ENCODE peak calls at places on chromosome 18, in four cellular contexts. One of them, this sample, is unnamed.

GRCh38 chr18:10101293-10101701 is 187.5 kb downstream of the VAPA start:
- DNase-seq in neural progenitor cell: peak; percentile 11
- DNase-seq in IMR-90: no peak
- DNase-seq in OCI-LY7: no peak
- DNase-seq in this sample: no peak

GRCh38 chr18:13455960-13456471 is 237.5 kb downstream of the LDLRAD4 start:
- DNase-seq in neural progenitor cell: no peak
- DNase-seq in IMR-90: no peak
- DNase-seq in OCI-LY7: peak; percentile 51
- DNase-seq in this sample: peak; percentile 80

GRCh38 chr18:53457068-53457467 is 767.4 kb downstream of the MBD2 start:
- DNase-seq in neural progenitor cell: no peak
- DNase-seq in IMR-90: no peak
- DNase-seq in OCI-LY7: no peak
- DNase-seq in this sample: no peak

GRCh38 chr18:65527879-65528633 is 222.8 kb upstream of the CDH7 start:
- DNase-seq in neural progenitor cell: no peak
- DNase-seq in IMR-90: no peak
- DNase-seq in OCI-LY7: no peak
- DNase-seq in this sample: no peak

GRCh38 chr18:79802298-79802697 is 4.6 kb downstream of the KCNG2 start:
- DNase-seq in neural progenitor cell: no peak
- DNase-seq in IMR-90: no peak
- DNase-seq in OCI-LY7: no peak
- DNase-seq in this sample: no peak

GRCh38 chr18:71784777-71785176 is 759.4 kb downstream of the CBLN2 start:
- DNase-seq in neural progenitor cell: no peak
- DNase-seq in IMR-90: no peak
- DNase-seq in OCI-LY7: peak; percentile 0
- DNase-seq in this sample: no peak

GRCh38 chr18:3453540-3454364 is 3.8 kb downstream of the TGIF1 start:
- DNase-seq in neural progenitor cell: peak; percentile 77
- DNase-seq in IMR-90: peak; percentile 98
- DNase-seq in OCI-LY7: peak; percentile 45
- DNase-seq in this sample: peak; percentile 37

GRCh38 chr18:12911928-12912703 is 28.1 kb upstream of the PTPN2 start:
- DNase-seq in neural progenitor cell: no peak
- DNase-seq in IMR-90: no peak
- DNase-seq in OCI-LY7: no peak
- DNase-seq in this sample: no peak

GRCh38 chr18:79912409-79912991 is 39.0 kb downstream of the SLC66A2 start:
- DNase-seq in neural progenitor cell: no peak
- DNase-seq in IMR-90: no peak
- DNase-seq in OCI-LY7: no peak
- DNase-seq in this sample: no peak

GRCh38 chr18:34153711-34154110 is 71.0 kb downstream of the NOL4 start:
- DNase-seq in neural progenitor cell: no peak
- DNase-seq in IMR-90: peak; percentile 16
- DNase-seq in OCI-LY7: peak; percentile 34
- DNase-seq in this sample: peak; percentile 60

GRCh38 chr18:35470440-35470839 is 27.3 kb downstream of the INO80C start:
- DNase-seq in neural progenitor cell: no peak
- DNase-seq in IMR-90: no peak
- DNase-seq in OCI-LY7: no peak
- DNase-seq in this sample: no peak

GRCh38 chr18:34592961-34593382 is 117.1 kb upstream of the DTNA start:
- DNase-seq in neural progenitor cell: peak; percentile 50
- DNase-seq in IMR-90: peak; percentile 59
- DNase-seq in OCI-LY7: no peak
- DNase-seq in this sample: no peak

GRCh38 chr18:26422472-26423162 is 125.7 kb downstream of the KCTD1 start:
- DNase-seq in neural progenitor cell: no peak
- DNase-seq in IMR-90: no peak
- DNase-seq in OCI-LY7: no peak
- DNase-seq in this sample: peak; percentile 51

GRCh38 chr18:69492861-69493260 is 92.2 kb downstream of the DOK6 start:
- DNase-seq in neural progenitor cell: no peak
- DNase-seq in IMR-90: no peak
- DNase-seq in OCI-LY7: no peak
- DNase-seq in this sample: no peak

GRCh38 chr18:39788395-39788794 is 2166.6 kb upstream of the PIK3C3 start:
- DNase-seq in neural progenitor cell: no peak
- DNase-seq in IMR-90: peak; percentile 18
- DNase-seq in OCI-LY7: no peak
- DNase-seq in this sample: no peak

DNA sequence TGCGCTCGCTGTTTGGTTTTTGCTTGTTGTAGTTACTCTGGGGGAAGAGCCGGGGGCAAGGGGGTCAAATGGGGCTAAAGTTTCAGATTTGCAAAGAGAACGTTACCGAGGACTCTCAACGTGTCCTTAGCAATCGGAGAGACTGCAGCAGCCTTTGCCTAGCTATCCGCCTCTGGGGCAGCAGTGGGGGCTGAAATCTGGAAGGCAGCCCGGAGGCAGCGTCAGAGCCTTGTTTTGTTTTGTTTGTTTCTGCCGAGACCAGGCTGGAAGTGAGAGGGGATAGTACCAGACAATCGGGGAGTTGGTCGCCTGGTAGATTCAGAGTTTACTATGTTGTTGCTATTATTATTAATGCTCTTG is 1.2 kb downstream of the CDH20 start:
- DNase-seq in neural progenitor cell: no peak
- DNase-seq in IMR-90: no peak
- DNase-seq in OCI-LY7: no peak
- DNase-seq in this sample: no peak
- H3K4me3 ChIP-seq in neural progenitor cell: peak overlapping the region; percentile 87
- H3K4me3 ChIP-seq in IMR-90: no peak overlapping the region
- H3K4me3 ChIP-seq in OCI-LY7: no peak overlapping the region
- H3K4me3 ChIP-seq in this sample: no peak overlapping the region

DNA sequence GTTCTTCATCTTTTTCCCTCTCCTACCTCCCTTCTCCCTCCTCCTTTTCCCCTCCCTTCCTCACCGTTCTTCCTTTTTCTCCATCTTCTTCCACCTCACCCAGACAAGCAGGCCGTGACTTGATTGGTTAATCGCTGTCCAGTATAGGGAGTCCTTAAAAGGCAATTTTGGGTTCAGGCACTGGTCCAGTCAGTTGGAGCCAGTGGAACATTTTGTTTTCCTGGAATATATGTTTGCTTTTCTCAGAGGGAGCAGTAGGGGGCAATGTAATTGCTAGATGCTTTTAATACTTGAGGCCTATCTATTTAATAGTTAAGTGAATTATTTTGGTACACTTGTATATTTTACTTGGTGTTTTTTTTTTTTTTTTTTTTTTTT is 15.0 kb downstream of the ELAC1 start:
- DNase-seq in neural progenitor cell: no peak
- DNase-seq in IMR-90: peak; percentile 10
- DNase-seq in OCI-LY7: no peak
- DNase-seq in this sample: no peak
- TF ChIP-seq CTCF in neural progenitor cell: no peak
- TF ChIP-seq CTCF in IMR-90: peak; percentile 34
- TF ChIP-seq CTCF in OCI-LY7: peak; percentile 42
- TF ChIP-seq CTCF in this sample: no peak

DNA sequence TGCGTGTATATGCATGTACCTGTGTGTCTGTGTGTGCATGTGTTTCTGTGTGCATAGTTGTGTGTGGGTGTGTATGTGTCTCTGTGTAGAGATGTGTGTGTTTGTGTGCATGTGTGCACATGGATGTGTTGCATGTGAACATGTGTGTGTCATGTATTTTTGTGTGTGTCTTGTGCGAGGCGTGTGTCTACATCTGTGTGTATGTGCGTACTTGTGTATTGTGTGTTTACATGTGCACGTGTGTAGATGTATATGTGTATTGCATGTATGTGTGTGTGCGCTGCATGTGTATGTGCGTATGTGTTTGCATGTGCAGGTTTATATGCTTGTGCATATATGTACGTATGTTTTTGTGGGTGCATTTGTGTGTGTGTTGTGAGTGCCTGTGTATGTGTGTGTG is 735.2 kb downstream of the GALR1 start:
- DNase-seq in neural progenitor cell: no peak
- DNase-seq in IMR-90: no peak
- DNase-seq in OCI-LY7: no peak
- DNase-seq in this sample: no peak
- H3K4me3 ChIP-seq in neural progenitor cell: no peak overlapping the region
- H3K4me3 ChIP-seq in IMR-90: no peak overlapping the region
- H3K4me3 ChIP-seq in OCI-LY7: no peak overlapping the region
- H3K4me3 ChIP-seq in this sample: no peak overlapping the region

GRCh38 chr18:63676526-63676925 is 14.8 kb upstream of the SERPINB3 start:
- DNase-seq in neural progenitor cell: peak; percentile 67
- DNase-seq in IMR-90: no peak
- DNase-seq in OCI-LY7: peak; percentile 2
- DNase-seq in this sample: peak; percentile 48
- TF ChIP-seq CTCF in neural progenitor cell: peak; percentile 58
- TF ChIP-seq CTCF in IMR-90: no peak
- TF ChIP-seq CTCF in OCI-LY7: peak; percentile 58
- TF ChIP-seq CTCF in this sample: peak; percentile 65

DNA sequence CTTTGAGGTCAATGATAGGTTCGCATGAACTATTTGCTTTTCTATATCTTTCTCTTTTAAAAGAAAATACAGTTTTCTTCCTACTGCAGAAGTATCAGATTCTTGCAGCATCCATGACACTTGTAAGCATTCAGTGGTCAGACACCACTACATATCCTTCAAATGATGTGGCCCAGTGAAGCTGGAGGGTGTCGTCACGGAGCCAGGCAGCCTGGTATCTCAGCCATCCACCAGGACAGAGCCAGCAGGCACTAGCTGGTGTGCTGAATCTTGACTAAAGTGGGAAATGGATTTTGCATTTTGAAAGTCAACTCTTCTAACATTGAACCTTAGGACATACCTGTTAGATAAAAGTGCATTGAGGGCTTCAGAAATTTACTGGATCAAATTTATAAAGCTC is 5.4 kb downstream of the KLHL14 start:
- DNase-seq in neural progenitor cell: no peak
- DNase-seq in IMR-90: no peak
- DNase-seq in OCI-LY7: no peak
- DNase-seq in this sample: no peak
- H3K4me3 ChIP-seq in neural progenitor cell: no peak overlapping the region
- H3K4me3 ChIP-seq in IMR-90: no peak overlapping the region
- H3K4me3 ChIP-seq in OCI-LY7: no peak overlapping the region
- H3K4me3 ChIP-seq in this sample: no peak overlapping the region

DNA sequence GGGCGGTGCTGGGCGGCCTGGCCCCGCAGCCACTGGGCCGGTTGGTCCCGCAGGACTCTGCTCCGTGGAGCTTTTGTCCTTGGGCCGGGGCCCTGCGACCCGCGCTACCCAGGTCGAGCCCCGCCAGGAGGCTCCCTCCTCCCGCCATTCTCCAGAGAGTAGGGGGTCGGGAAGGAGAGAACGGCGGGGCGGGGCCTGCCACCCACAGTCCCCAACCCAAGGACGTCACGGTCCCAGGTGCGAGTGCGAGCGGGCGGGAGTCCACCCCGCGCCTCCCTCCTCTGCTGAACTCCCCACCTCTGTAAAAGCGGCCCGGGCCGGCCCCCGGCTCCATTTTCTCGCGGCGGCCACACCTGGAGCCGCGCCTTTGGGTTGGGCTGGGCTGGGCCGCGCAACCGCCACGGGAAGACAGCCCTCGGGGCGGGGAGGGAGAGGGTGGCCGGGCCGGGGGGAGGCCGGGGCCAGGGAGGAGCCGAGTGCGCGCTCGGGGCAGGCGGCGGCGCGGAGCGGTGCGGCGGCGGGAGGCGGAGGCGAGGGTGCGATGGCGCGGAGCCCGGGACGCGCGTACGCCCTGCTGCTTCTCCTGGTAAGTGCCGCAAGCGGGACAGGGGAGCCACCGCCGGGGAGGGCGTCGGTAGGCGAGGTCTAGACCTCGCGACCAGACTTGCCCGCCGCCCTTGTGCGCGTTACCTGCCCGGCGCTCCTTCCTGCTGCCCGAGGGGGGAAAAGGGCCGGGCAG is at the start of gene DSG2:
- DNase-seq in neural progenitor cell: peak; percentile 85
- DNase-seq in IMR-90: no peak
- DNase-seq in OCI-LY7: no peak
- DNase-seq in this sample: peak; percentile 84
- TF ChIP-seq CTCF in neural progenitor cell: no peak
- TF ChIP-seq CTCF in IMR-90: no peak
- TF ChIP-seq CTCF in OCI-LY7: no peak
- TF ChIP-seq CTCF in this sample: no peak

DNA sequence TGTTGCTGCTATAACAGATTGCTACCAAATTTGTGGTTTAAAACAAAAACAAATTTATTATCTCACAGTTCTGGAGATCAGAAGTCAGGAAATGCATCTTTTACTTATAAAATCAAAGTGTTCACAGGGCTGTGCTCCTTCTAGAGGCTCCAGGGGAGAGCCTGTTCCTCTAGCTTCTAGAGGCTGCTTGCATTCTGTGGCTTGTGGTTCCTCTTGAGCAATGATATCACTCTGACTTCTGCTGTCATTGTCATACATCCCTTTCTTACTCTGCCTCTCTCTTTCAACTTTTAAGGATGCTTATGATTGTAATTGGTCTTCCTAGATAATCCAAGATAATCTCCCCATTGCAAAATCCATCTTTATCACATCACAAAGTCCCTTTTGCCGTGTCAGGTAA is 6.1 kb upstream of the DCC start:
- DNase-seq in neural progenitor cell: no peak
- DNase-seq in IMR-90: no peak
- DNase-seq in OCI-LY7: no peak
- DNase-seq in this sample: peak; percentile 38
- H3K4me3 ChIP-seq in neural progenitor cell: no peak overlapping the region
- H3K4me3 ChIP-seq in IMR-90: no peak overlapping the region
- H3K4me3 ChIP-seq in OCI-LY7: no peak overlapping the region
- H3K4me3 ChIP-seq in this sample: no peak overlapping the region

DNA sequence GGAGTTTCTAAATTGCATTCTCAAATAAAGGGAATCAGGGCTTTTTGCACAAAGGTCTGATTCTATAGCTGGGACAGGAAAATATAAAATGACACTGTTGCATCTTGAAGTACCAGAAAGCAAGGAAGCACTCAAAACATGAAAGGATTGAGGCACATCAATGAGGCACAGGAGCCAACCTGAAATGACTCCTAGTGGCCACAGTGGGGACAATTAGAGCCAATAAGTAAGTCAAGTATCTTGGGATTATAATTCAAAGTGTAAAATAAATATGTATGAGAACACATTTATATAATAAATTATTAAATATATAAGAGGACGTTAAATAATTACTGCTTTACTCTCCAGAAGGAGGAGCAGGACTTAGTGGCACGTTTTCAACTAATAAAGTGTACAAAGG is 1259.5 kb upstream of the CDH2 start:
- DNase-seq in neural progenitor cell: no peak
- DNase-seq in IMR-90: no peak
- DNase-seq in OCI-LY7: no peak
- DNase-seq in this sample: no peak
- TF ChIP-seq CTCF in neural progenitor cell: peak; percentile 38
- TF ChIP-seq CTCF in IMR-90: no peak
- TF ChIP-seq CTCF in OCI-LY7: peak; percentile 19
- TF ChIP-seq CTCF in this sample: no peak

This sample was measured in GM12865.